ENCODE peak calls at places on chromosomes 7 and 10, in seven cellular contexts. C is coronary artery; B is stimulated activated naive B cell treated with anti-CD40 and anti-IgM and Interleukin-4, amounts not matched to agents 10 μg/mL and 1 μg/mL and 100 μg/mL, for 72 hours; I is left lobe of liver; E is iris pigment epithelial cell; O is GM12892; M is COR-L47. Z is an unnamed sample.

GRCh38 chr10:69789164-69789576 is 12.5 kb upstream of the COL13A1 start:
- DNase-seq in O (no peak), B (no peak), I (no peak), E (no peak), C (no peak), M (no peak), Z (no peak)

GRCh38 chr10:65811931-65812525 is 1113.8 kb upstream of the LRRTM3 start:
- DNase-seq in C (no peak), E (no peak), M (no peak), B (no peak), O (no peak), I (no peak), Z (no peak)

GRCh38 chr7:28280516-28280915 is 99.9 kb upstream of the JAZF1 start:
- DNase-seq in O (no peak), E (no peak), C (no peak), I (no peak), M (no peak), B (no peak), Z (peak)

GRCh38 chr10:125006921-125007391 is 65.0 kb downstream of the ZRANB1 start:
- DNase-seq in C (peak), B (no peak), M (no peak), E (peak), O (no peak), I (no peak), Z (no peak)

GRCh38 chr10:96333091-96333490 is 25.7 kb downstream of the OPALIN start:
- DNase-seq in I (no peak), E (no peak), O (no peak), C (no peak), M (no peak), B (no peak), Z (no peak)

GRCh38 chr7:50125766-50126165 is 32.7 kb upstream of the ZPBP start:
- DNase-seq in E (no peak), M (no peak), B (no peak), I (no peak), O (no peak), C (no peak), Z (no peak)

GRCh38 chr7:20952891-20953290 is 166.2 kb upstream of the SP8 start:
- DNase-seq in M (no peak), B (no peak), E (no peak), C (no peak), O (no peak), I (no peak), Z (no peak)

GRCh38 chr7:105794741-105795729 is 81.4 kb downstream of the ATXN7L1 start:
- DNase-seq in O (no peak), I (no peak), B (no peak), M (no peak), C (peak), E (peak), Z (no peak)

GRCh38 chr10:97229322-97229721 is 43.6 kb upstream of the SLIT1 start:
- DNase-seq in E (peak), M (no peak), I (no peak), B (no peak), O (no peak), C (no peak), Z (no peak)

GRCh38 chr7:68770649-68771048 is 827.6 kb upstream of the AUTS2 start:
- DNase-seq in O (no peak), M (peak), E (no peak), I (no peak), C (no peak), B (no peak), Z (no peak)

Z was measured in retinal pigment epithelial cell.